ENCODE peak calls at places on chromosome 15, in four cellular contexts. S is sigmoid colon, T is stomach, K is GM23338. R is an unnamed sample. For H3K4me1, the result is how much of the 10 kb centered on the place peaks cover.

GRCh38 chr15:57969355-57969754 is 96.2 kb downstream of the ALDH1A2 start:
- DNase-seq in S (no peak), T (no peak), K (peak), R (no peak)

GRCh38 chr15:101369676-101370075 is 74.6 kb upstream of the SNRPA1 start:
- DNase-seq in S (no peak), T (no peak), K (no peak), R (peak)

GRCh38 chr15:49044761-49045571 is 1.3 kb downstream of the SECISBP2L start:
- DNase-seq in S (no peak), T (no peak), K (no peak), R (no peak)

GRCh38 chr15:29853211-29853987 is 31.1 kb upstream of the TJP1 start:
- DNase-seq in S (no peak), T (no peak), K (no peak), R (no peak)

GRCh38 chr15:59828871-59829270 is 139.8 kb upstream of the BNIP2 start:
- DNase-seq in S (no peak), T (no peak), K (no peak), R (peak)

GRCh38 chr15:40766906-40767837 is 2.6 kb upstream of the C15orf62 start:
- DNase-seq in S (no peak), T (no peak), K (peak), R (peak)

GRCh38 chr15:94056314-94056713 is 175.0 kb upstream of the MCTP2 start:
- DNase-seq in S (no peak), T (no peak), K (no peak), R (no peak)

GRCh38 chr15:56767315-56767714 is 34.0 kb upstream of the ZNF280D start:
- DNase-seq in S (no peak), T (no peak), K (no peak), R (no peak)

GRCh38 chr15:97504031-97504430 is 456.5 kb upstream of the ARRDC4 start:
- DNase-seq in S (no peak), T (no peak), K (no peak), R (no peak)

GRCh38 chr15:23067416-23067815 is 28.0 kb upstream of the TUBGCP5 start:
- DNase-seq in S (no peak), T (no peak), K (no peak), R (no peak)

GRCh38 chr15:22778796-22779195 is 7.6 kb upstream of the NIPA1 start:
- DNase-seq in S (no peak), T (no peak), K (no peak), R (no peak)

GRCh38 chr15:33168444-33168843 is 26.1 kb downstream of the FMN1 start:
- DNase-seq in S (no peak), T (no peak), K (no peak), R (no peak)

GRCh38 chr15:39172380-39173281 is 408.2 kb upstream of the THBS1 start:
- DNase-seq in S (peak), T (no peak), K (no peak), R (no peak)

GRCh38 chr15:51076898-51077564 is 17.7 kb downstream of the TNFAIP8L3 start:
- DNase-seq in S (peak), T (peak), K (peak), R (no peak)

GRCh38 chr15:51841401-51842040 is 12.1 kb downstream of the TMOD3 start:
- DNase-seq in S (no peak), T (no peak), K (no peak), R (no peak)

GRCh38 chr15:78685925-78686324 is 44.9 kb upstream of the CHRNB4 start:
- DNase-seq in S (no peak), T (no peak), K (no peak), R (peak)

GRCh38 chr15:78212008-78212407 is 22.4 kb downstream of the ACSBG1 start:
- DNase-seq in S (no peak), T (peak), K (no peak), R (peak)

GRCh38 chr15:48802867-48803266 is 8.0 kb downstream of the CEP152 start:
- DNase-seq in S (no peak), T (no peak), K (no peak), R (no peak)

GRCh38 chr15:90194655-90195054 is 6.5 kb upstream of the SEMA4B start:
- DNase-seq in S (no peak), T (no peak), K (no peak), R (no peak)

GRCh38 chr15:90402230-90402629 is 14.2 kb downstream of the IQGAP1 start:
- DNase-seq in S (peak), T (no peak), K (no peak), R (peak)

GRCh38 chr15:101114610-101115009 is 137.2 kb downstream of the CHSY1 start:
- DNase-seq in S (no peak), T (no peak), K (no peak), R (peak)

GRCh38 chr15:68806220-68807105 is 14.2 kb downstream of the ANP32A start:
- DNase-seq in S (peak), T (no peak), K (no peak), R (peak)

GRCh38 chr15:33068531-33068990 is 126.0 kb downstream of the FMN1 start:
- DNase-seq in S (no peak), T (peak), K (peak), R (peak)

GRCh38 chr15:45714501-45715488 is 80.0 kb downstream of the SQOR start:
- DNase-seq in S (peak), T (peak), K (peak), R (no peak)

GRCh38 chr15:33454996-33455395 is 144.2 kb downstream of the RYR3 start:
- DNase-seq in S (no peak), T (no peak), K (no peak), R (no peak)

GRCh38 chr15:77030042-77030927 is 35.4 kb downstream of the PSTPIP1 start:
- DNase-seq in S (peak), T (peak), K (peak), R (peak)

GRCh38 chr15:66024116-66024515 is 154.8 kb downstream of the RAB11A start:
- DNase-seq in S (no peak), T (no peak), K (no peak), R (no peak)

GRCh38 chr15:66080791-66081475 is 172.6 kb downstream of the MEGF11 start:
- DNase-seq in S (peak), T (no peak), K (peak), R (peak)

GRCh38 chr15:98943609-98944111 is 63.9 kb downstream of the PGPEP1L start:
- DNase-seq in S (no peak), T (no peak), K (no peak), R (no peak)

GRCh38 chr15:80420658-80421057 is 16.5 kb downstream of the ARNT2 start:
- DNase-seq in S (no peak), T (no peak), K (no peak), R (no peak)

GRCh38 chr15:36951747-36952247 is 148.6 kb downstream of the MEIS2 start:
- DNase-seq in S (no peak), T (no peak), K (no peak), R (no peak)

GRCh38 chr15:39794970-39795369 is 12.3 kb upstream of the FSIP1 start:
- DNase-seq in S (no peak), T (no peak), K (no peak), R (no peak)

GRCh38 chr15:29670945-29671307 is 151.3 kb downstream of the TJP1 start:
- DNase-seq in S (no peak), T (peak), K (no peak), R (peak)

GRCh38 chr15:29736745-29737023 is 85.6 kb downstream of the TJP1 start:
- DNase-seq in S (no peak), T (no peak), K (no peak), R (no peak)

GRCh38 chr15:84721381-84721780 is 5.4 kb upstream of the SEC11A start:
- DNase-seq in S (no peak), T (no peak), K (no peak), R (no peak)

GRCh38 chr15:52677593-52677992 is 1.6 kb downstream of the ATOSA start:
- DNase-seq in S (no peak), T (no peak), K (no peak), R (no peak)

GRCh38 chr15:78034495-78035191 is 42.9 kb downstream of the TBC1D2B start:
- DNase-seq in S (no peak), T (peak), K (no peak), R (no peak)

GRCh38 chr15:89024418-89024817 is 63.8 kb upstream of the ABHD2 start:
- DNase-seq in S (no peak), T (no peak), K (no peak), R (no peak)

GRCh38 chr15:89019436-89019835 is 68.8 kb upstream of the ABHD2 start:
- DNase-seq in S (no peak), T (no peak), K (no peak), R (no peak)

GRCh38 chr15:89018235-89018634 is 70.0 kb upstream of the ABHD2 start:
- DNase-seq in S (peak), T (no peak), K (no peak), R (no peak)

GRCh38 chr15:89023311-89023961 is 64.8 kb upstream of the ABHD2 start:
- DNase-seq in S (no peak), T (no peak), K (no peak), R (no peak)

GRCh38 chr15:89021224-89021623 is 67.0 kb upstream of the ABHD2 start:
- DNase-seq in S (no peak), T (no peak), K (no peak), R (no peak)
- H3K27ac ChIP-seq in S (peak), T (peak), K (no peak), R (no peak)

GRCh38 chr15:75161788-75162414 is 39.8 kb upstream of the C15orf39 start:
- DNase-seq in S (no peak), T (peak), K (no peak), R (no peak)

GRCh38 chr15:75158402-75158801 is 43.3 kb upstream of the C15orf39 start:
- DNase-seq in S (no peak), T (no peak), K (no peak), R (no peak)

GRCh38 chr15:75159244-75159643 is 42.4 kb upstream of the C15orf39 start:
- DNase-seq in S (no peak), T (no peak), K (no peak), R (no peak)

GRCh38 chr15:75163150-75163564 is 38.5 kb upstream of the C15orf39 start:
- DNase-seq in S (no peak), T (no peak), K (no peak), R (no peak)

DNA sequence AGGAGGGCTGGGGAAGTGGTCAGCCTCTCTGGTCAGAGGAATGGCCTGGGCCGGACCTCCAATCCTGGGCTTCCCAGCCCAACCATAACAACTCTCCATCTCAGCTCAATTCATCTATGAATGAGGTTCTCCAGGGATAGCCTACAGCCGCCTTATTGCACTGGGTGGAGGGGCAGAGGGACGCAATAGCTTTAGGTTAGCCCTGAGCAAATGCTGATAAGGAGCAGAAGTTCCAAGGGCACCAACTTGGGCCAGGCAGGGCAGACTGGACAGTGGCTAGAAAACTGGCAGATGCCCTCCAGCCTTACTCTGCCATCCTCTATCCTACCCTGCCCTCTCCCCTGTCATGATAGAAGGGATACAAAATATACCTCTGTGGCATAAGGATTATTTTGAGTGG is 40.6 kb upstream of the C15orf39 start:
- DNase-seq in S (no peak), T (no peak), K (no peak), R (no peak)
- TF ChIP-seq CTCF in S (no peak), T (no peak), K (no peak), R (no peak)

DNA sequence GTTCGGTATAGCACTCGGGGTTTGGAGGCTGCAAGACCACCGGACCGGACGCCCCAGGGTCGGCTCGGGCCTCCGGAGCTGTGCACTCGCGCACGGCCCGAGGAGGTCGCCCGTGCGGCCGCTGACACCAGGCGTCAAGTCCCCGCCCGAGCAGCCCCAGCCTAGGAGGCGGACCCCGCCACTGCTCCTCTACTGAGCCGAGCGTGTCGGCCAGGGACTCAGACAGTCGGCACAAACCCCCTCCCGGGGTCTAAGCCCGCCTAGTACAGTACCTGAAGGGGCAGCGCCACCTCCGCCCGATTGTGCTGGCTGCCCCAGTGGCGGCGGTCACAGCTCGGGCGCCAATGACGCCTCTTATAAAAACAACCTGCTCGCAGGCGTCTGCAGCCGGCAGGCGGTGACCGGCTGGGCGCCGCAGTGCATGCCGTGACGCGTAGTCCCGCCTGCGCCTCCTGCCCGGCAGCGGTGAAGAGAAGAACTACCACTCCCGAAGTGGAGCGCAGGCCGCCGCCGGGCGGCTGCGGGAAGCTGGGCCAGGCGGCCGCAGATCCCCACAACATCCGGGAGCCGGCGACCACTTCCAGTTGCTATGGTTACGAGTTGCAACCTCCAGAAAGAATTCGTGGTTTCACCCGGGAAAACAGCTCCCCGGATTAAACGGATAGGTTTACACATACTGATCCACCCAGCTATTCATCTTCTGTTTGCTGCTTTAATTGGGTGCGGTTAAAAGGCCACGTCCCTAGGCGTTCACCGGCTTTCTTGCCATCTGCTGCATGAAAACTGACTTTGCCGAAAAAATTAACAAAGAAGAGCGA is at the start of the genes CCPG1 and PIERCE2:
- DNase-seq in S (peak), T (peak), K (peak), R (peak)
- H3K4me1 ChIP-seq in S (under half), T (under half), K (under half), R (under half)

GRCh38 chr15:42405876-42406482 is 46.7 kb downstream of the CAPN3 start:
- DNase-seq in S (no peak), T (no peak), K (no peak), R (no peak)

GRCh38 chr15:42409011-42409410 is 49.7 kb downstream of the CAPN3 start:
- DNase-seq in S (no peak), T (no peak), K (no peak), R (no peak)

GRCh38 chr15:42411884-42412283 is 52.6 kb downstream of the CAPN3 start:
- DNase-seq in S (no peak), T (no peak), K (no peak), R (no peak)

GRCh38 chr15:42404461-42405235 is 45.3 kb downstream of the CAPN3 start:
- DNase-seq in S (no peak), T (no peak), K (no peak), R (no peak)

DNA sequence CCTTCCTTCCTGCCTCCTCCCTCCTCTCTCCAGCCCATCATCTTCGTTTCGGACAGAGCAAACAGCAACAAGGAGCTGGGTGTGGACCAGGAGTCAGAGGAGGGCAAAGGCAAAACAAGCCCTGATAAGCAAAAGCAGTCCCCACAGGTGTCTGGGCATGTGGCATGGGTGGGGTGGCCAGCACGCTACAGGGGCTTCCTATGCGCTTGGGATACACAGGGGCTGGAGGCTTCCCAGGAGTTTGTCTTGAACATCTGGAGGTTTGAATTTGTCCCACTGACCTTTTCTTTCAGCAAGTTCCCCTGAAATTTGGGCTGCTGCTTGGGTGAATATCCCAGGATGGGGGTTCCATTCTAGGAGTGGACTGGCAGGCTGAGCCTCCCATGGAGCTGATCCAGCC is 48.9 kb downstream of the CAPN3 start:
- DNase-seq in S (no peak), T (no peak), K (no peak), R (no peak)
- H3K27ac ChIP-seq in S (no peak), T (no peak), K (no peak), R (no peak)

DNA sequence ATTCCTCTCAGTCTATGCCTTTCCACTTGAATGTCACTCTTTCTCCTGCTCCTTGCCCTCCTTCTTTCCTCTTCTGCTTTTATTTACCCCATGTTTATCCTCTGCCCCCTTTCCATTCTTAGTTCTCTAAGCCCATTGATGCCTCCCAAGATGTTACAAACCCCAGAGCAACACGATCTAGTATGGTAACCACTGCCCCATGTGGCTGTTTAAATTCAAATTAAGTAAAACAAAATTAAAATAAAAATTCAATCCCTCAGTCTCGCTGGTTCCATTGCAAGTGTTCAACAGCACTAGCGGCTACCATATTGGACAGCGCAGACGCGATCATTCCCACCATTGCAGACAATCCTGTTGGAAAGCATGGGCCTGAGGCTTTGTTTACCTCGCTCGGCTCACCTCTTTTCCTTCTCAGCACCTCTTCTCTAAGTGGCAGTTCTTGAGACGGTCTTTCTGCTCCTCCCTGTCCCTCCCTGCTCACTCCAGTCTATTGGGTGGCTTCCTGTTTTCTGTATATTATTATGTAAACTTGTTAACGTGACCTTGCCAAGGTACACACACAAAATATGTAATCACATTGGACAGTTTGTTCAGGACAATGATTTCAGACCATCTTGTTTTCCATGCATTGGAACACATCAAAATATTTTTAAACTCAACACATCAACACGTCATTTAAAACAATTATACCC is 21.8 kb upstream of the CA12 start:
- DNase-seq in S (no peak), T (no peak), K (no peak), R (no peak)
- TF ChIP-seq CTCF in S (no peak), T (no peak), K (no peak), R (peak)

DNA sequence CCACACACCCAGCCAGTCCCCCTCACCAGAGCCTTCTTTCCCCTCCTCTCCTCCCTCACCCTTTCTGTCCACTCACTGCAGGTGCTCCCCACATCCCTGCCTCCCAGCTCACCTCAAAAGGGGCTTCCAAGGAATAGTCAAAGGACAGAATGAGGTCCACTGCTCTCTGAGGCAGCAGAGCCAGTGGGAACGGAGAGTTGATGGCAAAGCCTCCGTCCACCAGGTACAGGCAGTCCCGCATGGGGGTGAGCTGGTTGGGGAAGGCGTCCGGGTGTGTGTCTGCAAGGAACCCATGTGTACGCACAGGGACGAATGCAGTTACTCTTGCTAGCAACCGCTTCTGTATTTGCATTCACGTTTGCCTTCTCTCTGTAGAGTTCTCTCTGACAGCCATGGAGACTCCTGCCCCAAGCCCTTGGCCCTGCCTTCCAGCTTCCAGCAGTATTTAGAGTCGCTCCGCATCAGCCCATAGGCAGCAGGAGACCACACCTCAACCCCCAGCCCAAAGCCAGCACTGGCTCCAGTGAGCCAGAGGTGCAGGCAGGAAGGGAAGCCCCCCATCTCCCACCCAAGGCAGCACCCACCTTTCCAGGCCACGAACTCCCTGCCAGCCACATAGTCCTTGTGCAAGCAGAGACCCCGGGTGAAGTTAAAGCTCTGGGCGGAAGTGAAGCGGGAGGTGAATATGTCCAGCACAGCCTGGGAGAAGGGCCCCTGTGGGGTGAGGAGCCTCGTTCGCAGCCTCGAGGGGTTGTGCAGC is 12.4 kb downstream of the PLA2G4F start:
- DNase-seq in S (peak), T (no peak), K (no peak), R (peak)
- H3K4me1 ChIP-seq in S (under half), T (under half), K (under half), R (under half)

GRCh38 chr15:72238586-72238985 is 7.6 kb upstream of the PKM start:
- DNase-seq in S (no peak), T (no peak), K (no peak), R (no peak)
- H3K27ac ChIP-seq in S (no peak), T (no peak), K (no peak), R (peak)

GRCh38 chr15:27692438-27692837 is 406.7 kb downstream of the OCA2 start:
- DNase-seq in S (no peak), T (no peak), K (no peak), R (no peak)

GRCh38 chr15:27686971-27687370 is 412.1 kb downstream of the OCA2 start:
- DNase-seq in S (no peak), T (no peak), K (no peak), R (no peak)

GRCh38 chr15:27694506-27695077 is 404.5 kb downstream of the OCA2 start:
- DNase-seq in S (no peak), T (no peak), K (no peak), R (no peak)

GRCh38 chr15:27686376-27686775 is 412.7 kb downstream of the OCA2 start:
- DNase-seq in S (no peak), T (no peak), K (no peak), R (no peak)

GRCh38 chr15:27690290-27690689 is 408.8 kb downstream of the OCA2 start:
- DNase-seq in S (no peak), T (no peak), K (peak), R (no peak)
- TF ChIP-seq CTCF in S (no peak), T (no peak), K (peak), R (no peak)

GRCh38 chr15:67120009-67120838 is 54.8 kb downstream of the SMAD3 start:
- DNase-seq in S (no peak), T (no peak), K (no peak), R (no peak)
- H3K4me1 ChIP-seq in S (under half), T (half or more), K (under half), R (half or more)

R was measured in RWPE2.